ENCODE peak calls at places on chromosomes 11 and 22, in six cellular contexts. Y is transverse colon, K is Peyer's patch, W is body of pancreas, D is sigmoid colon, I is esophagus squamous epithelium. Z is an unnamed sample.

GRCh38 chr11:111531687-111532364 is 8.7 kb upstream of the LAYN start:
- DNase-seq in W (no peak), K (no peak), I (no peak), Y (no peak), D (no peak), Z (no peak)

GRCh38 chr11:3138178-3139085 is 26.7 kb downstream of the OSBPL5 start:
- DNase-seq in Y (no peak), I (no peak), K (no peak), W (no peak), D (peak; percentile 69), Z (no peak)

GRCh38 chr22:44454113-44454769 is 43.8 kb downstream of the RTL6 start:
- DNase-seq in Y (no peak), K (peak; percentile 25), I (no peak), W (peak; percentile 6), D (no peak), Z (no peak)

GRCh38 chr22:17606472-17606871 is 22.1 kb downstream of the ATP6V1E1 start:
- DNase-seq in K (no peak), W (no peak), Y (no peak), D (peak; percentile 77), I (no peak), Z (no peak)

GRCh38 chr22:20956258-20957117 is 10.6 kb upstream of the AIFM3 start:
- DNase-seq in Y (peak; percentile 87), D (no peak), I (no peak), K (peak; percentile 83), W (peak; percentile 35), Z (no peak)

GRCh38 chr22:49094151-49094550 is 733.5 kb downstream of the BRD1 start:
- DNase-seq in W (no peak), I (no peak), K (no peak), D (no peak), Y (no peak), Z (no peak)

GRCh38 chr22:50247748-50248147 is 2.9 kb upstream of the TUBGCP6 start:
- DNase-seq in Y (peak; percentile 77), D (no peak), W (peak; percentile 50), K (peak; percentile 75), I (no peak), Z (peak; percentile 56)

GRCh38 chr11:119567667-119568582 is 145.0 kb upstream of the THY1 start:
- DNase-seq in Y (no peak), I (no peak), K (no peak), W (no peak), D (peak; percentile 70), Z (peak; percentile 16)

GRCh38 chr11:100812517-100812916 is 125.4 kb downstream of the ARHGAP42 start:
- DNase-seq in I (no peak), Y (no peak), D (no peak), W (no peak), K (no peak), Z (no peak)

GRCh38 chr22:44957267-44957905 is 52.4 kb downstream of the PHF21B start:
- DNase-seq in K (no peak), D (no peak), W (no peak), Y (no peak), I (no peak), Z (no peak)

GRCh38 chr11:4511267-4511666 is 28.8 kb downstream of the OR52K1 start:
- DNase-seq in Y (no peak), I (no peak), W (no peak), D (no peak), K (no peak), Z (no peak)

GRCh38 chr11:32210601-32211000 is 119.7 kb downstream of the RCN1 start:
- DNase-seq in K (no peak), I (no peak), Y (no peak), D (no peak), W (no peak), Z (no peak)

DNA sequence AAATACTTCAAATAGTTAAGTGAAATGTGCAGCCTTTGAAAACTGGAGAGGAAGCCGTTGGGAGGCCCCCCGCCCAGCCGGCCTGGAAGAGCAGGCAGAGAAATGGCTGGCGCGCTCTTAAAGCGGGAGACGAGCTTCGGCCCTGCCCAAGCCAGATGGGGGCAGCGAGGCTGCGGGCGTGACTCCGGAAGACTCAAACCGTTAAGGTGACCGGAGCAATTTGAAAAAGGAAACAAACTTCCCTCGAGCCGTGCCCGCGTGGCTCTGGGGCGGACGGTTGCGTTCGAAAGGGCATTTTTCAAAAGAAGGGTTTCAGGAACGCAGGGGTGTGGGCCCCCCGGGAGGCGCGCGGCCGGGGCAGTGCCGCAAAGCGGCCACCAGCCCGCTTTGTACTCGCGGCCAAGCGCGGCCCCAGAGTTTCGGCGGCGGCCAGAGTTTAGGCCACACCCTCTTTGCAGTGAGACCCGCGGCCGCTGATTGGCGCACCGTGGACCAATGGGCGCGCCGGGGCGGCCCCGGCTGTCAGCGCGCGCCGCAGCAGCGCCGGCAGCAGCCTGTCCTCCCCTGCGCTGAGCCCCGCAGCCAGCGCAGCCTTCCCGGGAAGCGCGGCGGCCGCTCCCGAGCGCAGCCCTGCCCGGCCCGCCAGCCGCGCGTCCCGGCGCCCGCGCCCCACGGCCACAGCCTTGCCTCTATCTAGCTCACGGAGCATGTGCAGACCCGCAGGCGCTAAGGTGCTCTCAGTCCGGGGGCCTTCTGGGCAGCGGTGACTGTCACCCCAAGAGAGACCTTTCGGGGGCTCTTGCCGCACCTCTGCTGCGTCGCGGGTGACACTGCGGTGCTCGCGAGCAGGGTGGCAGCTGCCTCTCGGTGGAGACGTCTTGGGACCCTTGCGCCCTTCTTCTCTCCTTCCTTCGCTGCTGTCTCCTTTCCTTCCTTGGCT is at the start of gene NAV2:
- DNase-seq in I (peak; percentile 44), D (peak; percentile 97), K (peak; percentile 92), W (peak; percentile 91), Y (peak; percentile 91), Z (peak; percentile 96)
- H3K27ac ChIP-seq in I (peak within 1 kb of the TSS; percentile 93), D (peak within 1 kb of the TSS; percentile 93), K (peak within 1 kb of the TSS; percentile 70), W (peak within 1 kb of the TSS; percentile 94), Y (peak within 1 kb of the TSS; percentile 86), Z (peak within 1 kb of the TSS; percentile 87)

GRCh38 chr11:65419773-65420481 is 2.7 kb upstream of the NEAT1 start:
- DNase-seq in Y (peak; percentile 94), D (peak; percentile 98), I (peak; percentile 65), K (peak; percentile 91), W (peak; percentile 93), Z (peak; percentile 93)
- TF ChIP-seq POLR2A in Y (peak; percentile 91), D (peak; percentile 64), I (peak; percentile 71), K (no peak), W (no peak), Z (no peak)

GRCh38 chr11:44752727-44753126 is 26.0 kb downstream of the TSPAN18 start:
- DNase-seq in K (no peak), W (no peak), Y (no peak), D (no peak), I (no peak), Z (no peak)

GRCh38 chr11:44752262-44752661 is 25.5 kb downstream of the TSPAN18 start:
- DNase-seq in I (no peak), D (no peak), Y (no peak), W (no peak), K (no peak), Z (no peak)

GRCh38 chr11:44749160-44749559 is 22.4 kb downstream of the TSPAN18 start:
- DNase-seq in Y (no peak), D (no peak), I (no peak), K (no peak), W (no peak), Z (no peak)

GRCh38 chr11:44750440-44751005 is 23.8 kb downstream of the TSPAN18 start:
- DNase-seq in W (no peak), K (no peak), Y (no peak), I (no peak), D (no peak), Z (peak; percentile 30)

GRCh38 chr11:44751066-44751465 is 24.3 kb downstream of the TSPAN18 start:
- DNase-seq in Y (no peak), K (no peak), I (no peak), W (no peak), D (no peak), Z (peak; percentile 20)
- TF ChIP-seq CTCF in Y (no peak), K (no peak), I (no peak), W (no peak), D (no peak), Z (no peak)

DNA sequence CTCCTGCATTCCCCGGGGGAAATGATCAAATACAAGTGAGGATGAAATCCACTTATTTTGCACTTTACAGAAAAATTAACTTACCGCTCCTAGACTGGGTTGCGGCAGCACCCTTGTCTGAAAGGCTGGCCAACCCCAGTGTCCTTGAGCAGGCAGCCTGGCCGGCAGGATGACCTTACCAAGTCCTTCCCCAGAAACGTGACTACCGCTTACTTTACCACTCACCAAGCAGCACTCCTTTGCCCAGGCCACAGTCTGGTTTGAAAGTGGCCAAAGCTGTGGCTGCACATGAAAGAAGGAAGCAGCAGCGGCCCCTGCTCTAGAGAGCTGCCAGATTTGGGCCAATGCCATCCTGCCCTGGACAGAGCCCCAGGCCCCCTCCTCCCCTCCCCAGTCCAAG is 20.3 kb downstream of the MYH9 start:
- DNase-seq in Y (no peak), I (no peak), W (peak; percentile 36), K (no peak), D (no peak), Z (peak; percentile 32)
- H3K27ac ChIP-seq in Y (peak overlapping the region; percentile 100), I (peak overlapping the region; percentile 78), W (peak overlapping the region; percentile 95), K (peak overlapping the region; percentile 100), D (peak overlapping the region; percentile 98), Z (peak overlapping the region; percentile 50)

DNA sequence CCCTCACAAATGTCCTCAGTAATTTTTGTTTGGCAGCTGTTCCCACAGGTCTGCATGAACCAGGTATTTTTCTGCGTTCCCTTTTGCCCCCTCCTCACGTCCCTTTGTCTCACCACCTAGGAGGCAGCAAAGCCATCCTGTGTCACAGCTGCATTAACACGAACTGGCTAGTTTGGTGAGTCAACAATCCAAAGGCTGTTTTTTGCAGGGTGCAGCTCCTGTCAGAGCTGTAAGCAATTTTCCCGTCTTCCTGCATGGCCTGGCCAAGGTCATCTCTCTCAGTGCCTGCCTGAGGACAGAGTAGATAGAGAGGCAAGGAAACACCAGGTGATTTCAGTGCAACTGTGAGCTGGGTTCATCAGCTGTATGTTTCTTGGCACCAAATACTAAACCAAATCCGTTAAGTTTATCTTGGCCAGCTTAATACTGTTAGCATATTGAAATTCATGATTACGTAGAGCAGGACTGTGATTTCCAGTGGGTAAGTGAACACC is 20.6 kb upstream of the VSIG10L2 start:
- DNase-seq in D (no peak), W (no peak), Y (peak; percentile 42), I (no peak), K (no peak), Z (no peak)
- TF ChIP-seq POLR2A in D (no peak), W (no peak), Y (no peak), I (no peak), K (no peak), Z (no peak)

DNA sequence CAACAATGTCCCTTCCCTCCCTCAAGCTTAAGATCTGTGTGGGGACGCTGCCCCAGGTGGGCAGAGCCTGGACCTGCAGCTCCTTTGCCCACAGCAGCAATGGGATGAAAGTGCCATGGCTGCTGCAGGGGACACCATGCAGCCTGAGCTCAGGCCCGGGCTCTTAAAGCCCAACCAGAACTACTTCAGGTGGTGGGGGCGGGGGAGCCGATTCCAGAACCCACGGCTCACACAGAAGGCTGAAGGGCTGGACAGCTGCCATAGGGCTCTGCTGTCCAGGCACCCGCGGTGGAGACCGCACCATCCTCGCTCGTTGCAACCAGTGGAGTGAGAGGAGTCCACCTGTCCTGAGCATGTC is 12.5 kb downstream of the CHID1 start:
- DNase-seq in Y (no peak), W (no peak), I (no peak), D (no peak), K (no peak), Z (peak; percentile 49)
- TF ChIP-seq CTCF in Y (no peak), W (no peak), I (no peak), D (no peak), K (no peak), Z (no peak)